ENCODE peak calls at places on chromosomes 7 and 10, in four cellular contexts. X is neural progenitor cell, F is fibroblast of pulmonary artery, L is OCI-LY7. I is an unnamed sample.

GRCh38 chr7:28163955-28164354 is 16.6 kb downstream of the JAZF1 start:
- DNase-seq in X (no peak), F (peak), L (no peak), I (no peak)

GRCh38 chr10:11290156-11290890 is 272.7 kb downstream of the CELF2 start:
- DNase-seq in X (no peak), F (no peak), L (no peak), I (no peak)

GRCh38 chr10:11593612-11594011 is 17.8 kb downstream of the USP6NL start:
- DNase-seq in X (no peak), F (no peak), L (no peak), I (no peak)

GRCh38 chr10:89346264-89346971 is 18.6 kb downstream of the IFIT3 start:
- DNase-seq in X (peak), F (peak), L (no peak), I (no peak)

GRCh38 chr7:158560386-158560785 is 27.2 kb downstream of the PTPRN2 start:
- DNase-seq in X (no peak), F (no peak), L (no peak), I (no peak)

GRCh38 chr7:47181609-47182264 is 400.2 kb downstream of the TNS3 start:
- DNase-seq in X (no peak), F (no peak), L (no peak), I (no peak)

GRCh38 chr7:139774376-139774775 is 3.4 kb downstream of the HIPK2 start:
- DNase-seq in X (no peak), F (peak), L (no peak), I (no peak)

GRCh38 chr10:33134011-33134751 is 176.2 kb upstream of the ITGB1 start:
- DNase-seq in X (no peak), F (peak), L (no peak), I (no peak)

GRCh38 chr10:110267246-110267645 is 37.5 kb downstream of the SMNDC1 start:
- DNase-seq in X (no peak), F (no peak), L (no peak), I (no peak)
- H3K4me3 ChIP-seq in X (no peak), F (no peak), L (no peak), I (no peak)

DNA sequence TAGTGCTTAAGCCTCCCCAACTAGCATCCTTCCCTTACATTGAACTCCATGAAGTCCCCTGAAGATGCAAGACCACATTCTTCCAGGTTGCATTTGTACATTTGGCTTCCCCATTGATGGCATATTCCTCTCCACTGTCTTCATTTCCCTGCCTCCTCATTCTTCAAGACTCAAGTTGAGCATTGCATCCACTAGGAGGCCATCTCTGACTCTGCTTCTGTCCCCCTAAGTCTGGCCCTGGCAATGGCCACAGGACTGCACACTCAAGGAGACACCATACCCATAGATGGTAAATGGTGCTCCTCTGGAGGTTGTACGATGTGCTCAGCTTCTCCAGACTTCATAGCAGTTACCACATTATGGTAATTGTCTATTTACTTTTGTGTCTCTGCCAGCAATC is 112.5 kb downstream of the PTPRZ1 start:
- DNase-seq in X (no peak), F (no peak), L (no peak), I (no peak)
- TF ChIP-seq CTCF in X (peak), F (no peak), L (no peak), I (no peak)

DNA sequence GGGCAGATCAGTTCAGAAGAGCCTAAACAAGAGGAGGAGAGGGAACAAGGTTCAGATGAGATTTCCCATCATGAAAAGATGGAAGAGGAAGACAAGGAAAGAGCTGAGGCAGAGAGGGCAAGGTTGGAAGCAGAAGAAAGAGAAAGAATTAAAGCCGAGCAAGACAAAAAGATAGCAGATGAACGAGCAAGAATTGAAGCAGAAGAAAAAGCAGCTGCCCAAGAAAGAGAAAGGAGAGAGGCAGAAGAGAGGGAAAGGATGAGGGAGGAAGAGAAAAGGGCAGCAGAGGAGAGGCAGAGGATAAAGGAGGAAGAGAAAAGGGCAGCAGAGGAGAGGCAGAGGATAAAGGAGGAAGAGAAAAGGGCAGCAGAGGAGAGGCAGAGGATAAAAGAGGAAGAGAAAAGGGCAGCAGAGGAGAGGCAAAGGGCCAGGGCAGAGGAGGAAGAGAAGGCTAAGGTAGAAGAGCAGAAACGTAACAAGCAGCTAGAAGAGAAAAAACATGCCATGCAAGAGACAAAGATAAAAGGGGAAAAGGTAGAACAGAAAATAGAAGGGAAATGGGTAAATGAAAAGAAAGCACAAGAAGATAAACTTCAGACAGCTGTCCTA is 52.7 kb upstream of the AGBL3 start:
- DNase-seq in X (no peak), F (no peak), L (no peak), I (no peak)
- H3K4me3 ChIP-seq in X (no peak), F (peak), L (peak), I (no peak)

DNA sequence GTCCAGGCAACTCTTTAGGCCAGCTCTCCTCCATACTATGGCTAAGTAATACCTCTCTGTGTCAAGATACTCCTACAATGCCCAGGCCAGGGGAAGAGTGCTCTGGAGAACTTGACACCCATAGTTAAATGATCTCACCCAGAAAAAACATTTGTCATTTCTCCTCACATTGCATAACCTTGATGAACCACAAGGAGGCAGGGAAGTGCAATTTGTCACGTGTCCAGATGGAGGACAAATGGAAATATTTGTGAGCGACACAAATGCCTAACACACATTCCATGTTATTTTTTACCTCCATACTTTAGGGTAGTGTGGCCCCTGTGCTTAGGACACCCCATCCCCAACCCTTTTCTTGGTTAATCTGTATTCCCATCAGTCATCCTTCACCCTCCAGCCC is 78.3 kb downstream of the HTR7 start:
- DNase-seq in X (peak), F (peak), L (no peak), I (no peak)
- TF ChIP-seq CTCF in X (peak), F (peak), L (peak), I (no peak)

GRCh38 chr10:101780187-101780817 is 2.9 kb downstream of the NPM3 start:
- DNase-seq in X (peak), F (no peak), L (peak), I (no peak)
- H3K4me3 ChIP-seq in X (peak), F (peak), L (peak), I (peak)